ENCODE peak calls at places on chromosomes 6 and 20, in ten cellular contexts. G, A, W, M, V, X, T, L, F and N are unnamed samples.

GRCh38 chr20:48015136-48015925 is 230.1 kb upstream of the SULF2 start:
- DNase-seq in X (no peak), A (no peak), G (no peak), W (peak), M (no peak), T (no peak), F (no peak), V (no peak), L (no peak), N (no peak)

GRCh38 chr6:33320315-33321181 is 3.0 kb upstream of the ZBTB22 start:
- DNase-seq in G (no peak), L (peak), M (no peak), T (peak), V (no peak), W (peak), X (peak), F (no peak), A (no peak), N (no peak)

GRCh38 chr6:112851141-112851540 is 504.0 kb downstream of the RFPL4B start:
- DNase-seq in V (no peak), L (no peak), W (peak), F (no peak), X (no peak), M (no peak), G (no peak), T (no peak), A (no peak), N (peak)

GRCh38 chr20:48541581-48542071 is 286.2 kb downstream of the PREX1 start:
- DNase-seq in M (no peak), T (no peak), V (peak), F (no peak), X (no peak), L (no peak), A (peak), W (no peak), G (no peak), N (no peak)

GRCh38 chr6:165636415-165637048 is 26.5 kb downstream of the PDE10A start:
- DNase-seq in V (no peak), L (no peak), X (no peak), T (no peak), M (peak), W (peak), F (no peak), A (no peak), G (no peak), N (no peak)

GRCh38 chr20:32018269-32019155 is 8.3 kb downstream of the CCM2L start:
- DNase-seq in X (peak), A (no peak), W (no peak), G (peak), L (no peak), V (no peak), F (peak), M (peak), T (peak), N (peak)

GRCh38 chr6:155196891-155197290 is 66.9 kb upstream of the CLDN20 start:
- DNase-seq in A (no peak), L (no peak), W (no peak), T (no peak), F (no peak), V (no peak), G (no peak), M (no peak), X (no peak), N (no peak)

GRCh38 chr20:59322813-59323469 is 22.5 kb downstream of the EDN3 start:
- DNase-seq in G (no peak), X (no peak), V (no peak), A (no peak), M (no peak), T (no peak), W (no peak), F (no peak), L (no peak), N (no peak)

GRCh38 chr6:161128680-161129196 is 137.2 kb downstream of the MAP3K4 start:
- DNase-seq in T (no peak), X (no peak), W (no peak), A (no peak), G (no peak), F (no peak), L (no peak), V (no peak), M (no peak), N (no peak)

GRCh38 chr6:104728444-104728843 is 131.3 kb downstream of the HACE1 start:
- DNase-seq in F (no peak), M (no peak), X (no peak), L (no peak), A (no peak), V (no peak), T (no peak), G (no peak), W (peak), N (no peak)

GRCh38 chr6:102075539-102075938 is 682.0 kb downstream of the GRIK2 start:
- DNase-seq in X (no peak), F (no peak), V (no peak), L (no peak), W (no peak), A (no peak), M (no peak), T (no peak), G (no peak), N (no peak)

DNA sequence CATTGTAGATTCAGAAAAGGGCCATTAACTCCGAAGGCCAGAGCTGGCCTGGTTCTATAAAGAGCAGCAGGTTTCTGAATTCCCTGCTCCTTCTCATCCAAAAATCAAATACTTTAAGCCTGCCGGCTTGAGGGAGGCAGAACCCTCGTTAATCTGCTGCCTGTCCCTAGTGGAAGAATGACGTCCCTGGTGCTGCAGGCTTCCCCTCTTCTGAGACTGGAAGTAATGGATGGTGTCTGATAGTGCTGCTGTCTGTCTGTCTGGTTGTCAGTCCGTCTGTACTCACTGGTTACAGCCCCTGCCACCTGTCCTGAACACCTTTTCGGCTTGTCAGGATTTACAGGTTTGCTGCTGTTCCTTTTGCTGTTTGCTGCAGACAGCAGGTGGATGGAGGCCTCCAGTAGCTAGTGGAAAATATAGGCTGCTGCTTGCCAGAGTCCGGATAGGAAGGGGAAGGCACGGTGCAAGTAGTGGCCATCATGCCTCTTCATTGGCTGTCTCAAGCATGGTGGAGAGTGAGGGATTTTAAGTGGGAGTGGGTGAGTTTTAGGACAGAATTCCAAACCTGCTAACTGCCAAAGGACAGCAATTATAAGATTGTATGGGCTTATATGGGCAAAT is 2.5 kb downstream of the RIMS1 start:
- DNase-seq in X (no peak), W (no peak), A (no peak), V (no peak), M (no peak), L (no peak), G (no peak), F (no peak), T (no peak), N (no peak)
- TF ChIP-seq CTCF in X (no peak), W (no peak), A (no peak), V (no peak), M (no peak), L (no peak), G (no peak), F (no peak), T (no peak), N (no peak)

GRCh38 chr6:11215773-11216172 is 16.7 kb downstream of the NEDD9 start:
- DNase-seq in V (no peak), W (no peak), T (no peak), L (no peak), M (no peak), A (no peak), X (no peak), F (no peak), G (no peak), N (no peak)
- H3K4me3 ChIP-seq in V (no peak), W (no peak), T (no peak), L (no peak), M (no peak), A (no peak), X (no peak), F (no peak), G (peak), N (no peak)

DNA sequence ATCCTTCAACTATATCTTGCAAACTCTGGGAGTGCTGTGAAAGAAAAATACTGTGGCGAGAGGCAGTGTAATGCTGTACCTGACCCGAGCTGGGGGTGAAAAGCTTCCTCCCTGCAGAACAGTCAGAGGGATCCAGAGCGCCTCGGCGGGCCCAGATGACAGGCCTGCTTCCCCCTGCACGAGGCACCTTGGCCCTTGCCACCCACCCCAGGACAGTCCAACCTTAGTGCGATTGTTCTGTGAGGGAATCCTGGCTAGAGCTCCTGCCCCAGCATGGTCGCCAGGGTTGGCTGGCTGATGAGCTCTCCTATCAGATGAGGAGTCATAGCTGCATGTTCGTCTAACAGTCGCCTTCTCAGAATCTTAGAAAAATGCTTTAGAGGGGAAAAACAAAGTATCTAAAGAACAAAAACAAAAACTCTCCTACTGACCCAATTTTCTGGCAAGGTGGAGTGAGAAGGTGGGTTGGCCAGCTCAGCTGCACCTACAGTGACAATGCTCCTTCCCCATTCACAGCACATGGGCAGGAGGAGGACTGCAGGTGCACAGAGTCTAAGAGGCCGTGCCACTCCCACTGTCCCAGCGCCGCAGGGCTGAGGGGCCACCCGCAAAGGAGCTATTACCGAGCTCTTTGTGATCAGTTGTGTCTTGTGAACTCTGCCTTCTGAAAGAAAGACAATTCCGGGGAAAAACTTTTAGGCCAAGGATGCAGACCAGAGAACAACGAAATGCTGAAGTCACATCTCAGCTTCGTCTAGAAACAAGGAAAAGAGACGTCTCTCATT is 28.6 kb upstream of the GPR6 start:
- DNase-seq in X (no peak), T (no peak), M (no peak), F (no peak), A (no peak), L (no peak), V (no peak), G (no peak), W (no peak), N (no peak)
- TF ChIP-seq CTCF in X (no peak), T (no peak), M (no peak), F (no peak), A (no peak), L (no peak), V (no peak), G (no peak), W (no peak), N (no peak)

GRCh38 chr6:135192256-135193174 is 11.4 kb downstream of the MYB start:
- DNase-seq in G (no peak), X (no peak), A (no peak), W (no peak), M (no peak), F (no peak), L (no peak), T (no peak), V (no peak), N (no peak)
- H3K4me3 ChIP-seq in G (no peak), X (no peak), A (no peak), W (no peak), M (no peak), F (no peak), L (no peak), T (no peak), V (no peak), N (no peak)